ENCODE peak calls at places on chromosomes 16 and 17, in nine cellular contexts. S is frontal cortex, P is ecto neural progenitor cell, H is progenitor cell of endocrine pancreas, O is cerebellar nuclear complex, R is activated T-helper 1 cell treated with Interleukin-2 at 50 U/mL for 16 hours, L is GM23248, J is ACHN, D is activated T-cell treated with anti-CD3 and anti-CD28 coated beads for 1 hour. F is an unnamed sample.

GRCh38 chr17:57110152-57110542 is 25.1 kb downstream of the AKAP1 start:
- DNase-seq in S (no peak), P (no peak), H (no peak), O (no peak), R (no peak), L (no peak), J (no peak), D (no peak), F (no peak)

GRCh38 chr16:30069575-30070462 is 4.3 kb downstream of the ALDOA start:
- DNase-seq in S (no peak), P (no peak), H (no peak), O (no peak), R (no peak), L (no peak), J (no peak), D (no peak), F (no peak)

GRCh38 chr17:836154-836553 is 54.0 kb downstream of the MRM3 start:
- DNase-seq in S (no peak), P (no peak), H (no peak), O (no peak), R (no peak), L (peak; percentile 78), J (peak; percentile 15), D (no peak), F (peak; percentile 73)

GRCh38 chr16:54526916-54527315 is 240.3 kb upstream of the IRX3 start:
- DNase-seq in S (no peak), P (no peak), H (no peak), O (no peak), R (no peak), L (peak; percentile 79), J (no peak), D (no peak), F (no peak)

GRCh38 chr17:37124074-37124824 is 175.5 kb downstream of the AATF start:
- DNase-seq in S (no peak), P (no peak), H (no peak), O (no peak), R (no peak), L (no peak), J (no peak), D (no peak), F (no peak)

GRCh38 chr16:80718480-80719220 is 85.7 kb downstream of the CDYL2 start:
- DNase-seq in S (no peak), P (no peak), H (no peak), O (no peak), R (no peak), L (no peak), J (no peak), D (no peak), F (peak; percentile 73)

GRCh38 chr17:4497101-4497824 is 1.4 kb upstream of the SPNS2 start:
- DNase-seq in S (peak; percentile 54), P (no peak), H (no peak), O (no peak), R (no peak), L (peak; percentile 42), J (peak; percentile 99), D (no peak), F (peak; percentile 91)

GRCh38 chr17:21286771-21287702 is 2.5 kb downstream of the MAP2K3 start:
- DNase-seq in S (no peak), P (no peak), H (no peak), O (no peak), R (no peak), L (no peak), J (peak; percentile 30), D (no peak), F (no peak)

GRCh38 chr17:78748048-78748729 is 33.9 kb downstream of the CYTH1 start:
- DNase-seq in S (no peak), P (no peak), H (no peak), O (no peak), R (no peak), L (peak; percentile 31), J (no peak), D (no peak), F (no peak)

GRCh38 chr17:45783593-45784292 is 377 bp upstream of the CRHR1 start:
- DNase-seq in S (peak; percentile 64), P (peak; percentile 88), H (peak; percentile 22), O (no peak), R (no peak), L (no peak), J (peak; percentile 10), D (no peak), F (peak; percentile 79)